ENCODE peak calls at places on chromosomes 2 and 18, in six cellular contexts. D is esophagus squamous epithelium, K is cardiac fibroblast, M is astrocyte of the spinal cord, A is left ventricle myocardium inferior, O is AG09309. S is an unnamed sample.
A peak's percentile ranks its signal among the peaks of the same experiment; 100 is the strongest.

GRCh38 chr2:157497603-157498314 is 53.9 kb upstream of the CYTIP start:
- DNase-seq in K (peak; percentile 50), O (no peak), A (no peak), M (peak; percentile 48), D (no peak), S (peak; percentile 53)

GRCh38 chr2:26605195-26605968 is 35.8 kb downstream of the CIB4 start:
- DNase-seq in A (no peak), M (peak; percentile 35), D (no peak), O (peak; percentile 8), K (peak; percentile 58), S (peak; percentile 70)

GRCh38 chr2:120522151-120522751 is 176.3 kb downstream of the INHBB start:
- DNase-seq in M (no peak), A (peak; percentile 37), K (peak; percentile 80), O (no peak), D (no peak), S (no peak)

GRCh38 chr2:234146087-234146826 is 95.8 kb downstream of the SPP2 start:
- DNase-seq in K (peak; percentile 78), M (peak; percentile 86), O (peak; percentile 67), A (no peak), D (no peak), S (peak; percentile 74)

GRCh38 chr2:171836151-171836910 is 57.7 kb downstream of the SLC25A12 start:
- DNase-seq in D (no peak), M (peak; percentile 68), O (no peak), K (no peak), A (no peak), S (no peak)

GRCh38 chr2:46803911-46804670 is 111.5 kb downstream of the MCFD2 start:
- DNase-seq in D (no peak), O (peak; percentile 95), A (no peak), M (peak; percentile 96), K (peak; percentile 88), S (peak; percentile 79)

GRCh38 chr2:107412209-107412904 is 414.3 kb upstream of the RGPD4 start:
- DNase-seq in D (no peak), M (peak; percentile 75), K (peak; percentile 37), O (no peak), A (no peak), S (no peak)

GRCh38 chr18:2515408-2515807 is 55.9 kb downstream of the METTL4 start:
- DNase-seq in A (no peak), O (peak; percentile 82), K (peak; percentile 73), M (peak; percentile 91), D (no peak), S (peak; percentile 86)

GRCh38 chr2:121090088-121090715 is 194.8 kb downstream of the TFCP2L1 start:
- DNase-seq in M (no peak), D (no peak), A (no peak), O (no peak), K (no peak), S (no peak)

GRCh38 chr2:188811522-188811921 is 162.7 kb upstream of the COL3A1 start:
- DNase-seq in A (no peak), M (peak; percentile 77), O (peak; percentile 63), K (peak; percentile 81), D (no peak), S (peak; percentile 84)

GRCh38 chr2:218852911-218853667 is 6.5 kb upstream of the WNT6 start:
- DNase-seq in A (peak; percentile 50), D (no peak), K (peak; percentile 75), O (no peak), M (peak; percentile 55), S (peak; percentile 69)

GRCh38 chr2:40436093-40436475 is 15.8 kb downstream of the SLC8A1 start:
- DNase-seq in A (no peak), M (no peak), O (no peak), D (no peak), K (no peak), S (no peak)

GRCh38 chr2:392921-393270 is 105.0 kb upstream of the ALKAL2 start:
- DNase-seq in O (no peak), K (no peak), M (no peak), D (no peak), A (no peak), S (no peak)

GRCh38 chr2:48415765-48416515 is 114.0 kb upstream of the STON1 start:
- DNase-seq in A (no peak), K (peak; percentile 62), M (no peak), D (no peak), O (no peak), S (no peak)

GRCh38 chr2:100285691-100286090 is 36.6 kb downstream of the LONRF2 start:
- DNase-seq in O (no peak), K (peak; percentile 76), M (peak; percentile 89), A (no peak), D (no peak), S (no peak)

GRCh38 chr2:109188485-109188868 is 59.5 kb downstream of the SH3RF3 start:
- DNase-seq in M (no peak), O (no peak), A (no peak), K (no peak), D (no peak), S (no peak)

GRCh38 chr2:20146401-20146800 is 78.5 kb downstream of the SDC1 start:
- DNase-seq in O (no peak), M (no peak), A (no peak), K (no peak), D (no peak), S (no peak)

GRCh38 chr2:32064021-32064678 is 794 bp downstream of the SPAST start:
- DNase-seq in O (no peak), M (peak; percentile 8), D (no peak), A (no peak), K (no peak), S (peak; percentile 13)

GRCh38 chr2:98891591-98891990 is 44.4 kb downstream of the CRACDL start:
- DNase-seq in D (no peak), K (no peak), M (no peak), A (no peak), O (no peak), S (no peak)

DNA sequence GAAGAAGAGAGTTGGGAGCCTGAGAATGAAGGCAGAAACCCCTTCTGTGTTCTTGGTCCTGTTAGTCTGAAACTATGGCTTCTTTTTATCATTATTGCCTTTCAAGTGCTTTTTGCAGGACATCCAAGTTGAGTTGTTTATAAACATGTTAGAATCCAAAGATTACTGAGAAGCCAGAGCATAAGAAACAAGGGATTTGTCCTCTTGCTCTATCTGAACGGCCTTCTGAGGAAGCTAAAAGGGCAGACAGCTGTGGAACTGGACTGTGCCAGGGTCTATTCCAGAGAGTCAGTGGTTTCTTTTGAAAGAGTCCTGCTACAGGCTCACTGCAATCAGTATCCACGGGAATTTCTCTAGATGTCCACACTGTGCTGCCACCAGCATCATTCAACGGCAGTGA is 86.6 kb downstream of the ARHGAP28 start:
- DNase-seq in D (no peak), A (no peak), K (no peak), M (no peak), O (no peak), S (no peak)
- TF ChIP-seq CTCF in D (no peak), A (no peak), K (no peak), M (no peak), O (no peak), S (no peak)

GRCh38 chr2:133532919-133533318 is 35.3 kb downstream of the NCKAP5 start:
- DNase-seq in O (peak; percentile 25), D (no peak), A (no peak), M (peak; percentile 55), K (peak; percentile 11), S (peak; percentile 83)

GRCh38 chr2:133525751-133526467 is 42.4 kb downstream of the NCKAP5 start:
- DNase-seq in M (no peak), D (no peak), O (no peak), K (no peak), A (no peak), S (no peak)

GRCh38 chr2:133530645-133531044 is 37.6 kb downstream of the NCKAP5 start:
- DNase-seq in M (no peak), O (no peak), K (no peak), D (no peak), A (no peak), S (no peak)

GRCh38 chr2:133526468-133526769 is 41.8 kb downstream of the NCKAP5 start:
- DNase-seq in A (no peak), M (no peak), K (no peak), D (no peak), O (no peak), S (no peak)

DNA sequence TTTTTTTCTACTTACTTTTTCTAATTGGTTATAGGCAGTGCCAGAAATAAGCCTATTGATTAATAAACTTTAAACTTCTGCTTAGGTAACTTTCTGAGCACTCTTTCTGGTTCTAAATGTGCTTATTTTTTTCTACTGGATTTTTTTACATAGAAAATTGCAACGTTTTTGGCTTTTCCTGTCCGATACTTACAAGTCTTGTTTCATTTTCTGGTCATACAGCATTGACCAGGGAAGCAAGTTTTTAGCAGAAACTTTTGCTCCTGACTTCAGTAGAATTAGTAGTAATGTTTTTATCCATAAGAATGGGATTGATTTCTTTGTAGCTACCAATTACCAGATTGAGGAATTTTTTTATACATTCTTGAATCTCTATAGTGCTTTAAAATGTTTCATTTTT is 36.9 kb downstream of the NCKAP5 start:
- DNase-seq in M (no peak), D (no peak), O (no peak), A (no peak), K (no peak), S (no peak)
- H3K4me3 ChIP-seq in M (no peak overlapping the region), D (no peak overlapping the region), O (no peak overlapping the region), A (no peak overlapping the region), K (no peak overlapping the region), S (no peak overlapping the region)

DNA sequence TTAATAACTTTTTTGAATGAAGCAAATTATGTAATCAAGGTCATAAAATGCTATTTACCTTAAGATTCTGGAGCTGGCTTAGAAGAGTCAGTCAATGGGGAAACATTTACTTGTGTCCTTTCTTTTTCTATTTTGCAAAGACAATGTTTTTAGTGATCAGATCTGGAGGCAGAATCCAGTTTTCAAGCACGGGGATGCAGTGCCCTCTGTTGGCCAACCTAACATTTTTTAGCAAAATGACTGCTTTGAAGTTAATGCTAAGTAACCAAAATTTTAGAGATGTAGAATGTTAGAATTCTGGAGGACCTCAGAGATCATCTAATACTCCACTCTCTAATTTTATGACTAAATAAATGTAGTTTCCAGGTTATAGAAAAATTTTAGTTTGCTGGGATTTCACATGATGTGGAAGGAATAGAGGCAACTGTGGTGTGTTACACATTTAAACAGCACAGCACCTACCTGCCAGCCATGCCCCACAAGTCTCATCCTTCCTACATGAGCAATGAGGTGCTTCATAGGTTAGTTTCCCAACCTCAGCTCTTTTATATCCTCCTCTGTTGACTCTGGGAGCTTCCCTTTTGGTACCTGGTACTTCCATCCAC is 23.6 kb upstream of the SLC9A4 start:
- DNase-seq in K (peak; percentile 73), D (no peak), M (peak; percentile 57), A (no peak), O (peak; percentile 1), S (peak; percentile 56)
- TF ChIP-seq CTCF in K (peak; percentile 62), D (peak; percentile 34), M (peak; percentile 68), A (peak; percentile 69), O (peak; percentile 70), S (peak; percentile 75)

DNA sequence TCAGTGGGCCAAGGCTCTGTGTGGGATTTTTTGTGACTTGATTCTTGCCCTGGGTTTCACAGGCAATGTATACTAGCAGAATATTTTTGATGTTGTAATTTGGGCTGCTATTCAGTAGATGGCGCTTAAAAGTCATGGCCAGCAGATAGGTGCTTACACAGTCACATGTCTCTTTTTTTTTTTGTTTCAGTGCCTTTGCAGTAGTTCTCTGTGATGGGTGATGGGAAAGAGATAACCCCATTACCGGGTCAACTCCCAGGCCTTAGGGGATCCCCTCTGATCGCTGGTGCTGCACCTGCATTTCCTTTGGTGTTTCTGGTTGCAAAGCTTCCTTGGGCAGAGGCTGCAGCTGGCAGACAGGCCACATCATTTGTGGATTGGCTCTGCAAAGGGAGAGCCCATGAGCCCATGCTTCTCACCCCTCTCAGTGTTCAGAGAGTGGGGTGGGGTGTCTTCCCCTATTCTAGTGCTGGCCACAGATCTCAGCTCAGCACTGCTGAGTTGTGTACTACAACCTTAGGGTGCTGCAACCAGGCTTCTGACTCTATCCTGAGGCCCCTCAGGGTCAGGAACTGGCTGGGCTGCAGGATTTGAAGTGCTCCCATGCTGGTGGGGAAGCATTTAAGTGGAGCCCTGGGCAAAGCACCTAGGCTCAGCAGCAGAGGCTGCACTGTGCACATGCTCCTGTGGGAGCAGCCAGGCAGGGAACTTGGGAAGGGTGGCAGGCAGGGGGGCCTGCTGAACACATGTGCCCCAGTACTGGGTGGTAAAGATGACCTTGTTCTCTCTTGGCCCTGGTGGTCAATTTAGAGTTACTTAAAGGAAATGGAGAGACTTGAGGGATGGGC is 219.8 kb upstream of the SPHKAP start:
- DNase-seq in O (no peak), D (no peak), M (no peak), K (peak; percentile 6), A (no peak), S (peak; percentile 25)
- H3K4me3 ChIP-seq in O (no peak overlapping the region), D (no peak overlapping the region), M (no peak overlapping the region), K (no peak overlapping the region), A (no peak overlapping the region), S (no peak overlapping the region)